ENCODE peak calls at places on chromosomes 7 and 10, in nine cellular contexts. Z, R, T, K, J, W, F, B and O are unnamed samples.

GRCh38 chr7:2405601-2406345 is 2.4 kb downstream of the CHST12 start:
- DNase-seq in Z (no peak), R (no peak), T (peak; percentile 95), K (peak; percentile 19), J (peak; percentile 80), W (no peak), F (no peak), B (no peak), O (no peak)

GRCh38 chr7:142954680-142955268 is 7.4 kb downstream of the KEL start:
- DNase-seq in Z (no peak), R (no peak), T (peak; percentile 74), K (no peak), J (no peak), W (no peak), F (no peak), B (no peak), O (no peak)

GRCh38 chr7:30034501-30034900 is 6.3 kb downstream of the PLEKHA8 start:
- DNase-seq in Z (no peak), R (no peak), T (no peak), K (no peak), J (no peak), W (no peak), F (no peak), B (no peak), O (no peak)

GRCh38 chr10:108861181-108861754 is 1062.0 kb downstream of the XPNPEP1 start:
- DNase-seq in Z (no peak), R (no peak), T (no peak), K (no peak), J (no peak), W (no peak), F (no peak), B (no peak), O (no peak)

GRCh38 chr7:106185719-106186118 is 73.6 kb upstream of the SYPL1 start:
- DNase-seq in Z (no peak), R (no peak), T (no peak), K (no peak), J (no peak), W (no peak), F (no peak), B (no peak), O (no peak)

GRCh38 chr7:23956769-23957556 is 246.9 kb downstream of the STK31 start:
- DNase-seq in Z (no peak), R (no peak), T (no peak), K (no peak), J (no peak), W (no peak), F (no peak), B (no peak), O (no peak)

GRCh38 chr10:21011433-21012018 is 114.4 kb upstream of the NEBL start:
- DNase-seq in Z (no peak), R (no peak), T (no peak), K (no peak), J (no peak), W (no peak), F (no peak), B (no peak), O (no peak)

GRCh38 chr10:58512470-58513188 is at the start of gene BICC1:
- DNase-seq in Z (peak; percentile 70), R (peak; percentile 61), T (no peak), K (no peak), J (peak; percentile 22), W (peak; percentile 42), F (peak; percentile 69), B (peak; percentile 24), O (no peak)

GRCh38 chr10:89553064-89553734 is 17.8 kb upstream of the SLC16A12 start:
- DNase-seq in Z (no peak), R (no peak), T (no peak), K (no peak), J (no peak), W (no peak), F (no peak), B (peak; percentile 79), O (peak; percentile 84)

GRCh38 chr7:74365320-74366022 is 76.3 kb downstream of the CLIP2 start:
- DNase-seq in Z (peak; percentile 59), R (peak; percentile 81), T (peak; percentile 15), K (no peak), J (no peak), W (peak; percentile 54), F (peak; percentile 98), B (peak; percentile 80), O (peak; percentile 22)

GRCh38 chr10:7659560-7659959 is 7.2 kb downstream of the ITIH5 start:
- DNase-seq in Z (no peak), R (no peak), T (no peak), K (no peak), J (no peak), W (no peak), F (no peak), B (no peak), O (no peak)

GRCh38 chr10:69489506-69490090 is 38.3 kb downstream of the TSPAN15 start:
- DNase-seq in Z (no peak), R (no peak), T (no peak), K (no peak), J (no peak), W (peak; percentile 6), F (no peak), B (no peak), O (no peak)

GRCh38 chr10:49360271-49361177 is 35.4 kb downstream of the DRGX start:
- DNase-seq in Z (no peak), R (no peak), T (peak; percentile 31), K (no peak), J (no peak), W (peak; percentile 65), F (no peak), B (no peak), O (no peak)

GRCh38 chr7:117771756-117772155 is 101.5 kb downstream of the CTTNBP2 start:
- DNase-seq in Z (peak; percentile 13), R (no peak), T (no peak), K (no peak), J (no peak), W (no peak), F (no peak), B (no peak), O (no peak)

GRCh38 chr10:60207894-60208293 is 181.8 kb downstream of the ANK3 start:
- DNase-seq in Z (no peak), R (no peak), T (no peak), K (no peak), J (no peak), W (no peak), F (no peak), B (no peak), O (no peak)

GRCh38 chr10:69086131-69086530 is 1.8 kb upstream of the SRGN start:
- DNase-seq in Z (no peak), R (no peak), T (peak; percentile 79), K (no peak), J (no peak), W (no peak), F (no peak), B (no peak), O (no peak)

GRCh38 chr10:16799621-16800020 is 17.6 kb downstream of the RSU1 start:
- DNase-seq in Z (no peak), R (no peak), T (no peak), K (no peak), J (peak; percentile 29), W (no peak), F (no peak), B (no peak), O (no peak)

GRCh38 chr7:1979591-1980560 is 252.9 kb downstream of the MAD1L1 start:
- DNase-seq in Z (no peak), R (no peak), T (no peak), K (no peak), J (peak; percentile 76), W (no peak), F (no peak), B (no peak), O (no peak)